ENCODE peak calls at places on chromosomes 6 and 20, in ten cellular contexts. S, C, I, W, L, Q, F, O, A and X are unnamed samples.

GRCh38 chr20:51928931-51929330 is 126.6 kb upstream of the SALL4 start:
- DNase-seq in W (no peak), L (no peak), A (no peak), I (no peak), S (no peak), O (no peak), C (no peak), Q (no peak), F (no peak), X (no peak)

GRCh38 chr20:10715035-10715434 is 41.2 kb upstream of the JAG1 start:
- DNase-seq in C (no peak), S (no peak), Q (peak; percentile 73), L (no peak), A (no peak), I (no peak), W (peak; percentile 72), F (no peak), O (no peak), X (no peak)

GRCh38 chr6:111581957-111582356 is 23.7 kb downstream of the TRAF3IP2 start:
- DNase-seq in O (no peak), S (no peak), I (no peak), C (no peak), A (no peak), Q (no peak), L (no peak), F (no peak), W (no peak), X (no peak)

GRCh38 chr20:48581167-48581566 is 246.6 kb downstream of the PREX1 start:
- DNase-seq in O (no peak), A (no peak), W (no peak), L (no peak), Q (no peak), C (no peak), S (no peak), I (no peak), F (no peak), X (no peak)

GRCh38 chr20:15556869-15557268 is 1016.4 kb downstream of the KIF16B start:
- DNase-seq in L (no peak), I (no peak), S (no peak), Q (no peak), C (no peak), A (no peak), O (no peak), W (no peak), F (no peak), X (no peak)

GRCh38 chr6:118683881-118684872 is 32.8 kb upstream of the CEP85L start:
- DNase-seq in O (no peak), Q (no peak), A (no peak), C (no peak), L (no peak), S (no peak), W (no peak), I (no peak), F (no peak), X (no peak)

GRCh38 chr6:149963212-149963461 is 606 bp upstream of the ULBP1 start:
- DNase-seq in Q (peak; percentile 59), L (no peak), O (no peak), W (peak; percentile 43), I (no peak), F (peak; percentile 31), A (no peak), S (no peak), C (no peak), X (no peak)

GRCh38 chr20:22768779-22769178 is 184.4 kb upstream of the FOXA2 start:
- DNase-seq in F (no peak), L (no peak), W (no peak), C (peak; percentile 7), A (no peak), I (no peak), S (no peak), O (no peak), Q (no peak), X (peak; percentile 61)

GRCh38 chr20:39195495-39196129 is 233.5 kb downstream of the DHX35 start:
- DNase-seq in O (no peak), F (no peak), C (peak; percentile 43), W (no peak), L (no peak), I (no peak), Q (no peak), S (no peak), A (no peak), X (no peak)

GRCh38 chr20:21505810-21506530 is 7.9 kb downstream of the NKX2-2 start:
- DNase-seq in O (peak; percentile 86), W (peak; percentile 80), F (peak; percentile 63), A (no peak), C (peak; percentile 70), I (no peak), L (peak; percentile 48), Q (peak; percentile 38), S (peak; percentile 75), X (no peak)

GRCh38 chr20:31594558-31595379 is 10.3 kb upstream of the ID1 start:
- DNase-seq in O (no peak), A (no peak), W (no peak), C (no peak), L (no peak), I (no peak), Q (no peak), F (peak; percentile 57), S (no peak), X (no peak)

GRCh38 chr20:38885357-38885756 is 40.9 kb upstream of the FAM83D start:
- DNase-seq in C (no peak), F (no peak), I (no peak), S (no peak), W (no peak), Q (no peak), A (no peak), O (no peak), L (no peak), X (no peak)

GRCh38 chr6:166852484-166852975 is 103.8 kb downstream of the RNASET2 start:
- DNase-seq in L (peak; percentile 18), W (no peak), I (no peak), Q (no peak), F (no peak), S (no peak), O (no peak), C (no peak), A (no peak), X (no peak)

GRCh38 chr6:41568585-41569384 is 22.6 kb downstream of the FOXP4 start:
- DNase-seq in C (peak; percentile 83), O (no peak), Q (peak; percentile 22), L (no peak), F (no peak), A (no peak), S (peak; percentile 75), W (no peak), I (no peak), X (no peak)

GRCh38 chr6:6596529-6596928 is 8.0 kb downstream of the LY86 start:
- DNase-seq in L (no peak), Q (no peak), O (no peak), A (no peak), W (no peak), S (no peak), C (no peak), F (no peak), I (no peak), X (no peak)

GRCh38 chr6:6597682-6598081 is 9.2 kb downstream of the LY86 start:
- DNase-seq in F (no peak), S (no peak), L (no peak), W (no peak), C (no peak), I (no peak), A (no peak), Q (no peak), O (no peak), X (no peak)

GRCh38 chr6:6595946-6596345 is 7.4 kb downstream of the LY86 start:
- DNase-seq in I (no peak), Q (no peak), C (no peak), W (no peak), F (no peak), A (no peak), O (no peak), L (no peak), S (no peak), X (no peak)

GRCh38 chr6:6595025-6595424 is 6.5 kb downstream of the LY86 start:
- DNase-seq in L (no peak), I (no peak), F (no peak), O (no peak), Q (no peak), C (no peak), A (no peak), S (no peak), W (no peak), X (no peak)

DNA sequence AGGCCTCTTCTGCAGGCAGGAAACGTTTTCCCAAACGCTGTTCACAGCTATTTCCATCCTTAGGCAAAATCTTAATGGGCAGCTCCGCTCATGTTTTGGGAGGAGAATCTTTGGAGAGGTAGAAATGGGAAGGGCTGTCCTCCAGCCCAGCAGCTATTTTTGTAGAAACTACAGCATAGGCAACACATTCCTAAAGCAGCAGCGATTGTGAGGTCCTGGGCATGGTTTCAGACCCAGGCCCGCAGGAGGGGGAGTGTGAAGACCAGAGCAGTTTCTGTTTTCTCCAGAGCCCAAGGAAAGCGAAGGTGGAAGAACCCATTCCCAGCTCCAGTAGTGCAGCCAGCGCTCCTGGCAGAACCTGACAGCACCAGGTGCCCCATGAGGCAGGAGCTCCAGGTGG is 8.4 kb downstream of the LY86 start:
- DNase-seq in I (no peak), O (no peak), A (peak; percentile 37), W (no peak), Q (no peak), S (no peak), C (no peak), F (no peak), L (no peak), X (no peak)
- H3K27ac ChIP-seq in I (no peak overlapping the region), O (no peak overlapping the region), A (peak overlapping the region; percentile 28), W (no peak overlapping the region), Q (no peak overlapping the region), S (no peak overlapping the region), C (no peak overlapping the region), F (no peak overlapping the region), L (no peak overlapping the region), X (no peak overlapping the region)

GRCh38 chr6:137349856-137350830 is 131.0 kb upstream of the IFNGR1 start:
- DNase-seq in S (no peak), C (no peak), W (no peak), F (no peak), I (no peak), L (no peak), O (no peak), A (no peak), Q (peak; percentile 51), X (no peak)
- H3K27ac ChIP-seq in S (no peak overlapping the region), C (no peak overlapping the region), W (no peak overlapping the region), F (no peak overlapping the region), I (no peak overlapping the region), L (no peak overlapping the region), O (no peak overlapping the region), A (no peak overlapping the region), Q (no peak overlapping the region), X (no peak overlapping the region)

DNA sequence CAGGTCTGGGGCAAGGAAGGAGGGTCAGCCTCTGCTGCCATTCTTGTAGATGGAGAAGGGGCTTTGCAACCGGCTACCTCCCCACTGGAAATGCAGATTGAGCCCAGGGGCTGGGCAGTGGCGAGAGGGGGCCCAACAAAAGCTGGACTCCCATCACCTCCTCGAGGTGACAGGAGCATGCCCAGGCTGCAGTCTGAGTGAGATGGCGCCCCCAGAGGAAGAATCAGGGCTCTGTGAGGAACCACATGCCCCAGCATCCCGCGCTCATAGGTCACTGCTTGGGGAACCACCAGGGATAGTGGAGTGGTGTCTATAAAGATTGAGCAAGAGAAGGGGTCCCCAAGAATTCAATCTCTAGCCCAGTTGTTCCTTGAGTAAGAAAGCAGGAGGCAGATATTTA is 31.6 kb upstream of the NEDD9 start:
- DNase-seq in C (no peak), A (no peak), I (no peak), L (no peak), W (no peak), O (no peak), Q (no peak), F (no peak), S (no peak), X (no peak)
- H3K27ac ChIP-seq in C (no peak overlapping the region), A (peak overlapping the region; percentile 72), I (peak overlapping the region; percentile 46), L (no peak overlapping the region), W (peak overlapping the region; percentile 68), O (peak overlapping the region; percentile 1), Q (no peak overlapping the region), F (no peak overlapping the region), S (no peak overlapping the region), X (peak overlapping the region; percentile 38)

GRCh38 chr6:17780071-17780470 is 73.3 kb upstream of the NUP153 start:
- DNase-seq in A (no peak), W (no peak), I (no peak), O (no peak), S (no peak), F (no peak), C (peak; percentile 11), L (no peak), Q (no peak), X (no peak)
- H3K27ac ChIP-seq in A (no peak overlapping the region), W (no peak overlapping the region), I (no peak overlapping the region), O (no peak overlapping the region), S (no peak overlapping the region), F (no peak overlapping the region), C (peak overlapping the region; percentile 57), L (no peak overlapping the region), Q (no peak overlapping the region), X (no peak overlapping the region)